ENCODE peak calls at places on chromosomes 1 and 21, in five cellular contexts. Q is IMR-90; P is cortex of kidney; K is effector CD4-positive, alpha-beta T cell; Y is activated effector memory CD4-positive, alpha-beta T cell treated with anti-CD3 and anti-CD28 coated beads, Interleukin-2, amount 50 U/mL, for 16 hours. A is an unnamed sample.

GRCh38 chr1:67755160-67755559 is 70.2 kb downstream of the GADD45A start:
- DNase-seq in Q (no peak), P (no peak), K (no peak), Y (no peak), A (no peak)

GRCh38 chr1:205933672-205934618 is 9.3 kb downstream of the SLC26A9 start:
- DNase-seq in Q (peak), P (no peak), K (no peak), Y (no peak), A (peak)

GRCh38 chr1:230681599-230681998 is 32.3 kb downstream of the AGT start:
- DNase-seq in Q (peak), P (no peak), K (no peak), Y (no peak), A (peak)

GRCh38 chr21:26032263-26032662 is 138.3 kb downstream of the APP start:
- DNase-seq in Q (no peak), P (no peak), K (no peak), Y (no peak), A (no peak)

GRCh38 chr1:218182455-218182854 is 102.6 kb upstream of the RRP15 start:
- DNase-seq in Q (no peak), P (no peak), K (no peak), Y (no peak), A (no peak)

GRCh38 chr1:209354111-209354839 is 229.2 kb upstream of the CAMK1G start:
- DNase-seq in Q (peak), P (no peak), K (peak), Y (peak), A (peak)

GRCh38 chr1:50929376-50929958 is 30.6 kb downstream of the FAF1 start:
- DNase-seq in Q (peak), P (no peak), K (no peak), Y (no peak), A (peak)

GRCh38 chr21:45868086-45868485 is 113.5 kb upstream of the COL6A1 start:
- DNase-seq in Q (no peak), P (no peak), K (no peak), Y (no peak), A (no peak)

A was measured in dermis microvascular lymphatic vessel endothelial cell.